ENCODE peak calls at places on chromosomes 1 and 21, in nine cellular contexts. B is fibroblast of mammary gland, D is HFFc6, P is GM12864, K is AG04450, E is fibroblast of lung, J is sigmoid colon, Z is endothelial cell, S is progenitor cell of endocrine pancreas. I is an unnamed sample.

GRCh38 chr1:2307943-2308342 is 79.8 kb downstream of the SKI start:
- DNase-seq in B (no peak), D (no peak), P (no peak), K (no peak), E (no peak), J (no peak), Z (no peak), S (no peak), I (no peak)

GRCh38 chr1:43464840-43465693 is 11.3 kb upstream of the HYI start:
- DNase-seq in B (peak; percentile 58), D (no peak), P (no peak), K (no peak), E (peak; percentile 72), J (no peak), Z (no peak), S (no peak), I (no peak)

GRCh38 chr1:235102993-235103411 is 25.6 kb downstream of the TOMM20 start:
- DNase-seq in B (peak; percentile 30), D (no peak), P (no peak), K (no peak), E (no peak), J (no peak), Z (no peak), S (no peak), I (no peak)

GRCh38 chr1:193417945-193418744 is 231.7 kb upstream of the B3GALT2 start:
- DNase-seq in B (peak; percentile 44), D (peak; percentile 14), P (no peak), K (no peak), E (peak; percentile 39), J (no peak), Z (no peak), S (no peak), I (no peak)

GRCh38 chr1:38958967-38959366 is 17.3 kb upstream of the RHBDL2 start:
- DNase-seq in B (peak; percentile 10), D (peak; percentile 7), P (no peak), K (no peak), E (peak; percentile 78), J (no peak), Z (no peak), S (no peak), I (no peak)

GRCh38 chr21:42319368-42319767 is 4.2 kb upstream of the TFF3 start:
- DNase-seq in B (no peak), D (no peak), P (no peak), K (no peak), E (no peak), J (peak; percentile 50), Z (no peak), S (no peak), I (no peak)

GRCh38 chr1:212954514-212954913 is 4.2 kb downstream of the VASH2 start:
- DNase-seq in B (no peak), D (no peak), P (no peak), K (no peak), E (no peak), J (no peak), Z (no peak), S (no peak), I (no peak)

GRCh38 chr1:66778969-66779368 is 22.1 kb downstream of the INSL5 start:
- DNase-seq in B (peak; percentile 35), D (no peak), P (no peak), K (no peak), E (no peak), J (no peak), Z (no peak), S (no peak), I (no peak)

GRCh38 chr1:99266731-99267130 is 2.4 kb downstream of the PLPPR4 start:
- DNase-seq in B (peak; percentile 71), D (peak; percentile 84), P (no peak), K (peak; percentile 80), E (peak; percentile 93), J (no peak), Z (no peak), S (no peak), I (no peak)

GRCh38 chr1:6870571-6870970 is 85.3 kb downstream of the CAMTA1 start:
- DNase-seq in B (no peak), D (peak; percentile 41), P (no peak), K (no peak), E (peak; percentile 58), J (no peak), Z (no peak), S (no peak), I (no peak)

GRCh38 chr21:31141389-31142021 is 103.2 kb upstream of the KRTAP19-8 start:
- DNase-seq in B (no peak), D (no peak), P (no peak), K (no peak), E (no peak), J (no peak), Z (no peak), S (no peak), I (no peak)

GRCh38 chr21:31142600-31142999 is 104.3 kb upstream of the KRTAP19-8 start:
- DNase-seq in B (no peak), D (no peak), P (no peak), K (no peak), E (no peak), J (no peak), Z (peak; percentile 21), S (no peak), I (no peak)

GRCh38 chr21:31140025-31140424 is 101.7 kb upstream of the KRTAP19-8 start:
- DNase-seq in B (no peak), D (no peak), P (no peak), K (no peak), E (no peak), J (no peak), Z (no peak), S (no peak), I (no peak)

GRCh38 chr21:31143021-31143420 is 104.7 kb upstream of the KRTAP19-8 start:
- DNase-seq in B (no peak), D (no peak), P (no peak), K (no peak), E (peak; percentile 18), J (no peak), Z (no peak), S (no peak), I (no peak)

DNA sequence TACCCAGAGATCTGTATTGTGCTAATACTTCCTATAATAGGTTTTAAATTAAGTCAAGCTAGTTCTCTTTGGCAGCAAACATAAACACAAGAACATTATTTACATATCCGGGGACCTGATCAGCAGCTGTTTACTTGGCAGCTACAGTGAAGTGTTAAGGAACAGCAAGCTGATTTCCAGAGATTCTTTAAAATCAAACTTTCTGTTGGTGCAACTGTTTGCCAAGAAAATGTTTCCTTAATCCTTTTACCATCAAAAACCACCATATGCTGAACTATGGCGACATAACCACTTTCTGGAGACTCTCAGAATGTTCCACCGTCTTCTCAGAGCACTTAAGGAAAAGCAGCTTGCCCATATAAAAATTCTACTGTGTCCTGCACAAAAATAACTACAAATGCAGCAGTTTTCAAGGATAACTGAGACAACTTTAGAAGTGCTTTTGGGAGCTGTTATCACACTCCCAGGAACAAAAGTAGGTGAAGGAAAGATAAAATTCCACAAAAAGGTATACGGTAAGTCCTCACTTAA is 107.1 kb upstream of the KRTAP19-8 start:
- DNase-seq in B (no peak), D (no peak), P (no peak), K (no peak), E (no peak), J (no peak), Z (no peak), S (no peak), I (no peak)
- TF ChIP-seq CTCF in B (no peak), D (no peak), P (no peak), K (no peak), E (no peak), J (no peak), Z (no peak), S (no peak), I (no peak)

GRCh38 chr1:168320805-168321577 is 40.3 kb downstream of the TBX19 start:
- DNase-seq in B (peak; percentile 94), D (peak; percentile 86), P (no peak), K (peak; percentile 74), E (peak; percentile 90), J (peak; percentile 85), Z (no peak), S (no peak), I (no peak)

GRCh38 chr1:168320149-168320548 is 39.5 kb downstream of the TBX19 start:
- DNase-seq in B (no peak), D (no peak), P (no peak), K (no peak), E (no peak), J (no peak), Z (no peak), S (no peak), I (no peak)

GRCh38 chr1:168324745-168325425 is 44.2 kb downstream of the TBX19 start:
- DNase-seq in B (no peak), D (no peak), P (no peak), K (no peak), E (no peak), J (no peak), Z (no peak), S (no peak), I (no peak)

GRCh38 chr1:168319691-168320090 is 39.0 kb downstream of the TBX19 start:
- DNase-seq in B (no peak), D (no peak), P (no peak), K (no peak), E (no peak), J (no peak), Z (peak; percentile 32), S (no peak), I (no peak)

DNA sequence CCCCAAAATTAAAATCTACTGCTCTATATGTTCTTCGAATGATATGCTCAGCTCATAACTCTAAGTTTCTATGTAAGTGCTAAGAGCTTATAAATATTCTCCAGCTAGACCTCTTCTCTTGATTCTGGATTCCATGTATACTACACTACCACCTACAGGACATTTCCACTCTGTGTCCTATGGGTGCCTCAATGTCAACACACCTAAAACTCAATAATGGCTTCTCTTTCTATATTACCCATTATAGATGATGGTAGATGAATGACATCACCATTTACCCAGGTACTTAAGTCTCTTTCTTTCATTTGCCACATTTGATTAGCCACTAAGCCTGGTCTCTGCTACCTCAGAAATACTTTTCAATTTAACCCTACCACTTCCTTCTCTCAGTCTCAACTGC is 41.3 kb downstream of the TBX19 start:
- DNase-seq in B (peak; percentile 59), D (peak; percentile 71), P (no peak), K (no peak), E (peak; percentile 21), J (no peak), Z (no peak), S (no peak), I (no peak)
- TF ChIP-seq CTCF in B (peak; percentile 51), D (peak; percentile 77), P (peak; percentile 24), K (peak; percentile 30), E (peak; percentile 36), J (no peak), Z (no peak), S (no peak), I (peak; percentile 33)

GRCh38 chr1:109208431-109208830 is 5.3 kb upstream of the SARS1 start:
- DNase-seq in B (peak; percentile 62), D (no peak), P (no peak), K (no peak), E (peak; percentile 33), J (no peak), Z (no peak), S (no peak), I (no peak)
- TF ChIP-seq CTCF in B (no peak), D (no peak), P (no peak), K (no peak), E (no peak), J (no peak), Z (no peak), S (no peak), I (no peak)

DNA sequence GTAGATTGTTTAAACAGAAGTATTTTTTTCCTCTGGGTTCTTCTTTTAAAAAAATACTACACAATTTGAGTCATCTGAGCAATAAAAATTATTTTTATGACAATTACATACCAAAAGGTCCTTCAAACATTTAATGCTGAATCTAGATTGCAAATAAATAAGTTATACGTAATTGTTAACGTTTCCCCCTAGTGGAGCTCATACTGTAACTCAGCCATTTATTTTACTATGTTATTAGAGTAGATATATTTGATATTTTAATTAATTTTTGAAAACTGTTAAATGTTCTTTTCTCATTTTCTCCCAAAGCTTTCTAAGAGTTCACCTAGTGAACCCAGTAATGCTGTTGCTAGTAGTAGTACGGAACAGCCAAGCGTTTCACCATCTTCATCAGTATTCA is 33.5 kb downstream of the ZMYM1 start:
- DNase-seq in B (peak; percentile 12), D (no peak), P (no peak), K (no peak), E (peak; percentile 2), J (no peak), Z (no peak), S (no peak), I (no peak)
- TF ChIP-seq CTCF in B (peak; percentile 20), D (peak; percentile 70), P (no peak), K (peak; percentile 14), E (peak; percentile 17), J (no peak), Z (peak; percentile 30), S (peak; percentile 29), I (no peak)